ENCODE peak calls at places on chromosomes 2 and 18, in seven cellular contexts. D, H, O, A, M, F and L are unnamed samples.

GRCh38 chr2:178101321-178102079 is 10.7 kb upstream of the RBM45 start:
- DNase-seq in D (no peak), H (no peak), O (no peak), A (no peak), M (no peak), F (no peak), L (no peak)

GRCh38 chr2:2333076-2333475 is 2.0 kb upstream of the MYT1L start:
- DNase-seq in D (no peak), H (no peak), O (no peak), A (no peak), M (no peak), F (no peak), L (no peak)

GRCh38 chr2:161570424-161571050 is 53.7 kb upstream of the SLC4A10 start:
- DNase-seq in D (no peak), H (no peak), O (no peak), A (no peak), M (no peak), F (no peak), L (peak)

GRCh38 chr2:51866361-51866760 is 834.4 kb upstream of the NRXN1 start:
- DNase-seq in D (no peak), H (no peak), O (peak), A (no peak), M (no peak), F (no peak), L (no peak)

GRCh38 chr2:106108351-106108750 is 85.8 kb downstream of the UXS1 start:
- DNase-seq in D (no peak), H (peak), O (no peak), A (no peak), M (no peak), F (no peak), L (peak)

GRCh38 chr2:238138331-238139102 is at the start of gene KLHL30:
- DNase-seq in D (no peak), H (peak), O (no peak), A (no peak), M (no peak), F (no peak), L (no peak)

GRCh38 chr18:475202-475624 is 25.3 kb downstream of the COLEC12 start:
- DNase-seq in D (no peak), H (no peak), O (peak), A (no peak), M (peak), F (no peak), L (no peak)

GRCh38 chr2:142617461-142617860 is 260.0 kb upstream of the KYNU start:
- DNase-seq in D (no peak), H (no peak), O (no peak), A (no peak), M (no peak), F (no peak), L (no peak)

GRCh38 chr2:178152542-178152941 is 40.3 kb downstream of the RBM45 start:
- DNase-seq in D (no peak), H (no peak), O (no peak), A (no peak), M (no peak), F (no peak), L (no peak)

GRCh38 chr18:36314754-36315153 is 17.2 kb downstream of the FHOD3 start:
- DNase-seq in D (no peak), H (peak), O (peak), A (no peak), M (no peak), F (no peak), L (no peak)

GRCh38 chr18:48974304-48975220 is 23.8 kb upstream of the SMAD7 start:
- DNase-seq in D (no peak), H (peak), O (no peak), A (no peak), M (no peak), F (no peak), L (no peak)

GRCh38 chr2:33765122-33765521 is 166.0 kb upstream of the FAM98A start:
- DNase-seq in D (no peak), H (no peak), O (no peak), A (no peak), M (no peak), F (no peak), L (no peak)

GRCh38 chr2:102761763-102762162 is at the start of gene TMEM182:
- DNase-seq in D (no peak), H (no peak), O (no peak), A (no peak), M (peak), F (no peak), L (no peak)

GRCh38 chr2:156437272-156437671 is 1.1 kb downstream of the GPD2 start:
- DNase-seq in D (peak), H (peak), O (no peak), A (no peak), M (peak), F (peak), L (peak)

GRCh38 chr2:202038471-202039277 is 5.0 kb downstream of the FZD7 start:
- DNase-seq in D (peak), H (peak), O (peak), A (no peak), M (no peak), F (no peak), L (no peak)

GRCh38 chr2:68767031-68767961 is 32.7 kb downstream of the ARHGAP25 start:
- DNase-seq in D (peak), H (peak), O (no peak), A (peak), M (no peak), F (no peak), L (peak)

GRCh38 chr2:32718752-32719151 is 90.9 kb downstream of the TTC27 start:
- DNase-seq in D (no peak), H (no peak), O (no peak), A (no peak), M (no peak), F (no peak), L (no peak)

GRCh38 chr2:173657996-173658717 is 303.5 kb downstream of the CDCA7 start:
- DNase-seq in D (no peak), H (no peak), O (peak), A (no peak), M (peak), F (no peak), L (no peak)

GRCh38 chr2:168699834-168700417 is 102.5 kb upstream of the NOSTRIN start:
- DNase-seq in D (peak), H (peak), O (peak), A (no peak), M (peak), F (peak), L (no peak)

GRCh38 chr18:45106331-45106774 is 425.7 kb downstream of the SETBP1 start:
- DNase-seq in D (peak), H (no peak), O (peak), A (no peak), M (no peak), F (no peak), L (peak)

GRCh38 chr2:174969091-174969734 is 36.0 kb downstream of the CHN1 start:
- DNase-seq in D (no peak), H (no peak), O (no peak), A (no peak), M (no peak), F (no peak), L (no peak)

GRCh38 chr2:239190921-239191885 is 209.6 kb downstream of the HDAC4 start:
- DNase-seq in D (peak), H (no peak), O (no peak), A (no peak), M (peak), F (no peak), L (no peak)

GRCh38 chr2:53181759-53182158 is 585.8 kb upstream of the CHAC2 start:
- DNase-seq in D (no peak), H (no peak), O (no peak), A (no peak), M (no peak), F (no peak), L (no peak)

GRCh38 chr2:130760754-130761751 is 5.7 kb downstream of the AMER3 start:
- DNase-seq in D (no peak), H (no peak), O (no peak), A (no peak), M (no peak), F (no peak), L (no peak)

GRCh38 chr2:37925063-37925897 is at the start of gene RMDN2:
- DNase-seq in D (peak), H (peak), O (peak), A (peak), M (peak), F (peak), L (peak)

GRCh38 chr2:177143444-177143843 is 69.2 kb upstream of the HNRNPA3 start:
- DNase-seq in D (no peak), H (no peak), O (peak), A (no peak), M (peak), F (no peak), L (no peak)

GRCh38 chr2:150350500-150350899 is 137.0 kb downstream of the RND3 start:
- DNase-seq in D (no peak), H (no peak), O (no peak), A (no peak), M (no peak), F (no peak), L (no peak)

GRCh38 chr2:168434164-168434563 is 21.9 kb upstream of the CERS6 start:
- DNase-seq in D (no peak), H (peak), O (no peak), A (no peak), M (no peak), F (no peak), L (no peak)

GRCh38 chr2:105447476-105447875 is 48.6 kb upstream of the FHL2 start:
- DNase-seq in D (no peak), H (no peak), O (peak), A (no peak), M (no peak), F (no peak), L (no peak)

GRCh38 chr18:59467497-59467896 is 108.4 kb upstream of the LMAN1 start:
- DNase-seq in D (no peak), H (no peak), O (no peak), A (no peak), M (no peak), F (no peak), L (no peak)

GRCh38 chr2:51151490-51152140 is 119.7 kb upstream of the NRXN1 start:
- DNase-seq in D (no peak), H (no peak), O (no peak), A (no peak), M (no peak), F (no peak), L (no peak)

GRCh38 chr2:236592821-236593220 is 23.2 kb downstream of the ACKR3 start:
- DNase-seq in D (no peak), H (peak), O (no peak), A (no peak), M (no peak), F (no peak), L (no peak)

GRCh38 chr2:72778410-72778809 is 47.4 kb downstream of the EXOC6B start:
- DNase-seq in D (no peak), H (no peak), O (peak), A (no peak), M (no peak), F (no peak), L (no peak)

GRCh38 chr2:128808462-128809255 is 490.0 kb upstream of the HS6ST1 start:
- DNase-seq in D (no peak), H (no peak), O (peak), A (no peak), M (no peak), F (no peak), L (no peak)

GRCh38 chr2:39897273-39897672 is 118.2 kb upstream of the THUMPD2 start:
- DNase-seq in D (no peak), H (no peak), O (no peak), A (no peak), M (no peak), F (no peak), L (no peak)
- TF ChIP-seq CTCF in D (no peak), H (no peak), O (no peak), A (no peak), M (no peak), F (no peak), L (no peak)

GRCh38 chr2:96927420-96928171 is 57.7 kb upstream of the SEMA4C start:
- DNase-seq in D (peak), H (peak), O (peak), A (no peak), M (peak), F (no peak), L (no peak)
- TF ChIP-seq CTCF in D (no peak), H (peak), O (no peak), A (no peak), M (peak), F (peak), L (no peak)

GRCh38 chr18:58064406-58064998 is 20.5 kb downstream of the NEDD4L start:
- DNase-seq in D (no peak), H (no peak), O (no peak), A (no peak), M (no peak), F (no peak), L (no peak)

GRCh38 chr18:58067611-58068010 is 23.6 kb downstream of the NEDD4L start:
- DNase-seq in D (no peak), H (no peak), O (no peak), A (no peak), M (no peak), F (no peak), L (no peak)

GRCh38 chr18:58069721-58070292 is 25.8 kb downstream of the NEDD4L start:
- DNase-seq in D (no peak), H (no peak), O (no peak), A (no peak), M (no peak), F (no peak), L (no peak)

GRCh38 chr18:58069104-58069503 is 25.1 kb downstream of the NEDD4L start:
- DNase-seq in D (no peak), H (no peak), O (no peak), A (no peak), M (no peak), F (no peak), L (no peak)
- TF ChIP-seq CTCF in D (no peak), H (no peak), O (no peak), A (no peak), M (no peak), F (no peak), L (no peak)

DNA sequence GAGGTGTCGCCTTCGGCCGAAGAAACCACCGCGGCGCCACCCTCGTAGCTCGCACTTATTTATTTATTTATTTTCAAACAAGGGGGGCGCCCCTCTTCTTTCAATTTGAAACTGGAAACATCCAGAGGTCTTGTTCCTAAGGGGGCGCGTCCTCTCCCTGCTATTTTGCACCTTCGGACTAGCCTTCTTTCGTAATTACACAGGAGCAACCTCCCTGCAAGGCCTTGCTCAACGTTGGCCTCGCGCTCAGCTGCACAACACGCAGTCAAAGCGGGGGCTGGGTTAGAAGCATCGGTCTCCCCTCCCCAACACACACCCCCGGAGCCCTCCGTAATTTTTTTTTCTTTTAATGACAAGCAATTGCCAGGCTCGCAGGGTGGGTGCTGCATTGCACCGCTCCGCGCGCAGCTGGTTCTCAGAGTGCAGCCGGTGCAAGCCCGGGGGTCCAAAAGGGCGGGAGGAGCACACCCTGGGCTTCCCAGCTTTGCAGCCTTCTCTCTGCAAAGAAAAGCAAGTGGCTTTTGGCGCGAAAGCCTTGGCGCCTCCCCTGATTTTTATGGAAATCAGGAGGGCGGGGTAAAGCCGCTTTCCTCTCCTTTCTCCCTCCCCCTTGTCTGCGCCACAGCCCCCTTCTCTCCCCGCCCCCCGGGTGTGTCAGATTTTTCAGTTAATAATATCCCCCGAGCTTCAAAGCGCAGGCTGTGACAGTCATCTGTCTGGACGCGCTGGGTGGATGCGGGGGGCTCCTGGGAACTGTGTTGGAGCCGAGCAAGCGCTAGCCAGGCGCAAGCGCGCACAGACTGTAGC is at the start of gene MYCN:
- DNase-seq in D (no peak), H (peak), O (peak), A (no peak), M (peak), F (peak), L (peak)
- TF ChIP-seq CTCF in D (no peak), H (no peak), O (no peak), A (peak), M (peak), F (no peak), L (no peak)

DNA sequence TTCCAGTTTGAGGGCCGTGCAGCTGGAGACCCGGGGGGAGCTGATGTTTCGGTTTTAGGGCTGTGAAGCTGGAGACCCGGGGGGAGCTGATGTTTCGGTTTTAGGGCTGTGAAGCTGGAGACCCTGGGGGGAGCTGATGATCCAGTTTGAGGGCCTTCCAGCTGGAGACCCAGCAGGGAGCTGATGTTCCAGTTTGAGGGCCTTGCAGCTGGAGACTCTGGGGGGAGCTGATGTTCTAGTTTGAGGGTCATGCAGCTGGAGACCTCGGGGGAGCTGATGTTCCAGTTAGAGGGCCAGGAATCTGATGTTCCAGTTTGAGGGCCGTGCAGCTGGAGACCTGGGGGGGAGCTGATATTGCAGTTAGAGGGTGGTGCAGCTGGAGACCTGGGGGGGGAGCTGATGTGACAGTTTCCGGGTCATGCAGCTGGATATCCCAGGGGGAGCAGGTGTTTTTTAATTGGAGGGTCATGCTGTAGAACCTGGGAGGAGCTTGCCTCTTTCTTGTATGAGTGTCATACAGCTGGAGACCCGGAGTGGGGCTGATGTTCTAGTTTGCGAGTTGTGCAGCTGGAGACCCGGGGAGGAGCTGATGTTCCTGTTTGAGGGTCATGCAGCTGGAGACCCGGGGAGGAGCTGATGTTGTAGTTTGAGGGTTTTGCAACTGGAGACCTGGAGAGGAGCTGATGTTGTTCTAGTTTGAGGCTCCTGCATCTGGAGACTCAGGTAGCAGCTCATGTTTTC is 153.2 kb downstream of the RTP5 start:
- DNase-seq in D (peak), H (no peak), O (no peak), A (no peak), M (peak), F (no peak), L (no peak)
- TF ChIP-seq CTCF in D (no peak), H (no peak), O (no peak), A (no peak), M (no peak), F (no peak), L (no peak)